ENCODE peak calls at places on chromosomes 5 and 9, in six cellular contexts. V is ovary, T is upper lobe of left lung, P is transverse colon, W is endothelial cell, Q is heart left ventricle. O is an unnamed sample.

GRCh38 chr5:158461240-158461854 is 602.4 kb upstream of the CLINT1 start:
- DNase-seq in P (no peak), T (no peak), Q (no peak), W (no peak), V (peak; percentile 78), O (no peak)

GRCh38 chr5:72300590-72301339 is 19.3 kb downstream of the MRPS27 start:
- DNase-seq in Q (no peak), W (no peak), V (no peak), P (no peak), T (no peak), O (no peak)

GRCh38 chr5:14983666-14984441 is 112.3 kb upstream of the ANKH start:
- DNase-seq in W (no peak), V (no peak), Q (no peak), P (no peak), T (no peak), O (no peak)

GRCh38 chr5:32909207-32909606 is 198.1 kb downstream of the NPR3 start:
- DNase-seq in T (no peak), V (no peak), W (no peak), P (no peak), Q (no peak), O (no peak)

GRCh38 chr5:165334186-165334585 is 1828.8 kb downstream of the MAT2B start:
- DNase-seq in W (no peak), T (no peak), V (no peak), P (no peak), Q (no peak), O (no peak)

GRCh38 chr5:56819027-56819881 is 3.9 kb downstream of the MAP3K1 start:
- DNase-seq in P (no peak), V (no peak), W (no peak), Q (no peak), T (no peak), O (no peak)

GRCh38 chr9:135879237-135879601 is 28.1 kb downstream of the CAMSAP1 start:
- DNase-seq in V (no peak), T (no peak), P (no peak), Q (no peak), W (no peak), O (no peak)

GRCh38 chr9:100117316-100117715 is 18.3 kb downstream of the INVS start:
- DNase-seq in T (peak; percentile 81), P (no peak), V (no peak), Q (no peak), W (no peak), O (no peak)

GRCh38 chr9:19255821-19256220 is 25.3 kb downstream of the DENND4C start:
- DNase-seq in V (no peak), T (no peak), W (no peak), P (no peak), Q (no peak), O (no peak)

GRCh38 chr9:19252885-19253219 is 22.4 kb downstream of the DENND4C start:
- DNase-seq in W (no peak), P (no peak), V (no peak), Q (no peak), T (no peak), O (no peak)

GRCh38 chr9:19252174-19252884 is 21.8 kb downstream of the DENND4C start:
- DNase-seq in Q (no peak), W (no peak), T (no peak), P (no peak), V (no peak), O (no peak)

GRCh38 chr9:19255112-19255511 is 24.6 kb downstream of the DENND4C start:
- DNase-seq in Q (no peak), T (no peak), W (no peak), P (no peak), V (no peak), O (no peak)
- TF ChIP-seq CTCF in Q (no peak), T (no peak), W (no peak), P (no peak), V (no peak), O (no peak)

GRCh38 chr9:93814561-93814960 is 140.6 kb downstream of the BARX1 start:
- DNase-seq in V (no peak), Q (no peak), T (peak; percentile 33), W (no peak), P (no peak), O (no peak)
- TF ChIP-seq CTCF in V (no peak), Q (no peak), T (no peak), W (peak; percentile 11), P (no peak), O (no peak)

DNA sequence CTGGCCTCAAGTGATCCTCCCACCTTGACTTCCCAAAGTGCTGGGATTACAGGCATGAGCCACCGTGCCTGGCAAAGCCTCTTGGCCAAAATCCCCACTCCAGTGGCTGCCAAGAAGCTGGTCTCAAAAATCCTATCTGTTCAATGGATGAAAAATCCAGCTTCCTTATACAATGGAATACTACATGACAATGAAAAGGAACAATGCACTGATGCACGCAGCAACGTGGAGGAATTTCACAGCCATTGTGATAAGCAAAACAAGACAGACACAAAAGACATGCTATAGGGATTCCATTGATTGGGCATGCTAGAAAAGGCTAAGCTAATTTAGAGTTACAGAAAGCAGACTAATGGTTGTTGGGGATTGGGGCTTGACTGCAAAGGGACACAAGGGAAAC is 13.1 kb upstream of the SFXN1 start:
- DNase-seq in T (no peak), P (no peak), Q (no peak), V (no peak), W (no peak), O (no peak)
- TF ChIP-seq CTCF in T (no peak), P (no peak), Q (no peak), V (no peak), W (no peak), O (no peak)

DNA sequence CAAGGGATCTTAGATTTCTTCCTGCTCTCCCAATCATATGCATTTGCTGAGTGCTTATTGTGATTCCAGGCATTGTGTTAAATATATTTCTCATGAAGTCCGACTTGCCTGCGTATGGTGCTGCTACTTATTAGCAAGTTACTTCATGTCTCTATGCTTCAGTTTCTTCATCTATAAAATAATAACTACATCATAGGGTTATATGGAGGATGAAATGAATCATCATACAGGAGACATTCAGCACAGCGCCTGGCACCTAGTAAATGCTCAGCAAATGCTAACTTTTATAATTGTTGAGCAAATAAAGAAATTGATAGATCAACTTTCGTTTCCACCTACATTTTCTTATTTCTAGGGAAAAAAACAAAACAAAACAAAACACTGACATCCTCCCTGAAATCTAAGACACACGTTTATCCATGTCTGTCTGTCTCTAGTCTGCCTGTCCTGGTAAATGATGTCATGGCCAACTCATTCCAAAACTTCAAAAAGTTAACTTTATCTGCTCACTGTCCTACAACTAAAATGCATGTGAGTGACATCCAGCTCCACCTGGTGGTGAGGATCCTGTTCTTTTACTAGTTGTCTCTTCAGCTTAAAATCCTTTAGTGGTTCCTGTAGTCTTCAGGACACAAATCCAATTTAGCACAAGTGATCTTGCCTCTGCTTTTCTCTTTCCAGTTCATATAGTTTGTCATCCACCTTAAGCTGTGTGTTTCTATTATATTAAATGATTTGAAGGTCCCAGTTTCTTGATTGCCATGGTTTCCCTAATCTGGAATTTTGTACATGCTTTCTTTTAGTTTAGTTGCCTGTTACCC is 27.7 kb downstream of the PPP3R2 start:
- DNase-seq in T (no peak), W (peak; percentile 24), V (no peak), Q (no peak), P (no peak), O (no peak)
- TF ChIP-seq CTCF in T (peak; percentile 24), W (peak; percentile 29), V (no peak), Q (peak; percentile 32), P (peak; percentile 23), O (peak; percentile 33)

GRCh38 chr5:65032250-65032649 is 263.5 kb downstream of the CWC27 start:
- DNase-seq in W (no peak), T (no peak), V (no peak), Q (no peak), P (no peak), O (no peak)

GRCh38 chr5:65037845-65038815 is 269.4 kb downstream of the CWC27 start:
- DNase-seq in P (peak; percentile 23), W (no peak), T (no peak), Q (peak; percentile 37), V (no peak), O (no peak)

GRCh38 chr5:65034782-65035181 is 266.1 kb downstream of the CWC27 start:
- DNase-seq in Q (no peak), P (peak; percentile 13), V (peak; percentile 38), T (peak; percentile 82), W (peak; percentile 17), O (no peak)

GRCh38 chr5:65034029-65034781 is 265.5 kb downstream of the CWC27 start:
- DNase-seq in V (no peak), Q (no peak), T (peak; percentile 3), W (no peak), P (no peak), O (no peak)

DNA sequence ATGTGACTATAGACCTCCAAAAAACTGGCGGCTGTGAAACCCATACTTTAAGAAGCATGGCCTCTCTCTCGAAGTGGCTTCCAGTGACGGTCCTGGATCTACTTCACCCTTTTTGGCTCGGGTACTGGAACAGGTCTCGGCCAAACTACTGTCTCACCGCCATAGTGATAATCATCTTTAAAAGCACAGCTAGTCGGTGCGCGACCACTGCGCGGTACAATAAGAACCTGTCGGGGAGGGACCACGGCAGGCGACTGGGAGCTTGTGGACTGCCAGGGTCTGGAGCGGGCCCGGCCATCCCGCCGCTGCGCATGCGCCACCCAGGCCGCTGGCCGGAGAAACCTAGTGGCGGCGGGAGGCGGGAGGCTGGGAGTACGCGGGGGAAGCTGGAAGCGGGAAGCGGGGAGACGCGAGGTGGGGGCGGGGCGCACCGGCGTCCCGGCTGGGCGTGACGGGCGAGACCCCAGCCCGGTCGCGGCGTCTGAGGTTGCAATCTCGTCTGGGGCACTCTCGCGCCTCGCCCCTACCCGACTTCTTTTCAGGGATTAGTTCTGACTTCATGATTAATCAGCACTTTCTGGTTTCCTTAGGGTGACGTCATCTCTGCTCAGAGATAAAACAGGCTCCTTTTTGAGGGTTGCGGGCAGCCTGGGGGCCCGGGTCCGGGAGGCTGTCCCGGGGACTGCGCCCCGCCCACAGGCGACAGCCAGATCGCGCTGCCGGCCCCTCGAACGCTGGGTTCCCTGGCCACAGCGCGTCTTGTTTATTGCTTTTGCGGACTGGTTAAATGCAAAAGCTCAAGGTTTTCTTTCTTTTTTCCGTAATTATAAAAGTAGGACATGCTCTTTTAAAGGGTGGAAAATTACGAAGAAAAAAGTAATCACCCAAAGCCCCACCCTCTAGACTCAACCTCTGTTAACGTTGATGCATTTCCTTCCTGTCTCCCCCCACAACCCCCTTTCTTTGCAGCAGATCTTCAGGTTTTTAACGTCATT is 266.8 kb downstream of the CWC27 start:
- DNase-seq in Q (peak; percentile 93), V (peak; percentile 93), T (peak; percentile 97), W (peak; percentile 96), P (peak; percentile 88), O (peak; percentile 94)
- TF ChIP-seq CTCF in Q (no peak), V (peak; percentile 36), T (no peak), W (no peak), P (no peak), O (no peak)

GRCh38 chr9:128201441-128202369 is 1.5 kb upstream of the DNM1 start:
- DNase-seq in T (no peak), Q (no peak), P (no peak), W (no peak), V (no peak), O (no peak)
- TF ChIP-seq CTCF in T (no peak), Q (no peak), P (no peak), W (no peak), V (no peak), O (no peak)

O was measured in mesothelial cell of epicardium.